ENCODE peak calls at places on chromosomes 4 and X, in four cellular contexts. V is coronary artery, Q is foreskin fibroblast, T is endodermal cell. H is an unnamed sample.

GRCh38 chr4:78534286-78534955 is 17.1 kb upstream of the ANXA3 start:
- DNase-seq in V (no peak), Q (peak), T (no peak), H (peak)

GRCh38 chr4:34108456-34108855 is 2135.9 kb downstream of the ARAP2 start:
- DNase-seq in V (no peak), Q (peak), T (no peak), H (peak)

GRCh38 chr4:176680668-176681067 is 112.1 kb downstream of the VEGFC start:
- DNase-seq in V (no peak), Q (no peak), T (no peak), H (peak)

GRCh38 chrX:108473979-108474378 is 34.3 kb downstream of the COL4A5 start:
- DNase-seq in V (no peak), Q (no peak), T (no peak), H (no peak)

GRCh38 chr4:5959221-5959982 is 58.8 kb downstream of the C4orf50 start:
- DNase-seq in V (peak), Q (no peak), T (peak), H (no peak)

GRCh38 chr4:1695913-1696312 is 11.8 kb upstream of the FAM53A start:
- DNase-seq in V (no peak), Q (no peak), T (no peak), H (no peak)

GRCh38 chr4:130478406-130478805 is 1382.5 kb downstream of the C4orf33 start:
- DNase-seq in V (no peak), Q (peak), T (peak), H (peak)

GRCh38 chr4:67103001-67103737 is 442.1 kb downstream of the CENPC start:
- DNase-seq in V (no peak), Q (no peak), T (no peak), H (no peak)

GRCh38 chrX:72045141-72045540 is 86.6 kb downstream of the RTL5 start:
- DNase-seq in V (peak), Q (no peak), T (peak), H (no peak)

GRCh38 chr4:23333946-23334878 is 555.6 kb downstream of the PPARGC1A start:
- DNase-seq in V (no peak), Q (peak), T (peak), H (peak)

GRCh38 chr4:2948895-2949781 is 14.1 kb downstream of the NOP14 start:
- DNase-seq in V (peak), Q (no peak), T (peak), H (no peak)

GRCh38 chrX:119573840-119574393 is 446 bp upstream of the UBE2A start:
- DNase-seq in V (peak), Q (peak), T (peak), H (no peak)

GRCh38 chr4:187312299-187312698 is 588.6 kb upstream of the FAT1 start:
- DNase-seq in V (no peak), Q (no peak), T (no peak), H (no peak)

GRCh38 chrX:31547816-31548215 is 476.0 kb upstream of the FTHL17 start:
- DNase-seq in V (no peak), Q (no peak), T (no peak), H (peak)

GRCh38 chr4:20194079-20195013 is 57.4 kb upstream of the SLIT2 start:
- DNase-seq in V (no peak), Q (peak), T (no peak), H (peak)

GRCh38 chr4:54232151-54232688 is 3.1 kb downstream of the PDGFRA start:
- DNase-seq in V (no peak), Q (peak), T (no peak), H (peak)

GRCh38 chr4:156144961-156145360 is 191.3 kb upstream of the CTSO start:
- DNase-seq in V (no peak), Q (no peak), T (no peak), H (no peak)

GRCh38 chrX:41603591-41603990 is 85.2 kb upstream of the GPR34 start:
- DNase-seq in V (no peak), Q (no peak), T (no peak), H (no peak)

GRCh38 chr4:108172231-108172779 is 3.6 kb upstream of the LEF1 start:
- DNase-seq in V (no peak), Q (peak), T (no peak), H (peak)

GRCh38 chr4:48722509-48723446 is 57.3 kb downstream of the FRYL start:
- DNase-seq in V (no peak), Q (no peak), T (no peak), H (no peak)

GRCh38 chr4:148196168-148196567 is 246.0 kb downstream of the NR3C2 start:
- DNase-seq in V (no peak), Q (peak), T (no peak), H (peak)

GRCh38 chrX:63686878-63687714 is 97.9 kb downstream of the ARHGEF9 start:
- DNase-seq in V (no peak), Q (peak), T (peak), H (peak)

GRCh38 chrX:10579753-10580060 is 40.7 kb downstream of the MID1 start:
- DNase-seq in V (no peak), Q (peak), T (no peak), H (peak)

GRCh38 chr4:73752424-73752823 is 12.1 kb downstream of the CXCL8 start:
- DNase-seq in V (no peak), Q (no peak), T (no peak), H (no peak)

GRCh38 chr4:38075370-38076152 is 115.4 kb downstream of the PTTG2 start:
- DNase-seq in V (no peak), Q (peak), T (no peak), H (peak)

GRCh38 chr4:6466756-6467381 is 5.5 kb downstream of the PPP2R2C start:
- DNase-seq in V (no peak), Q (no peak), T (peak), H (no peak)

GRCh38 chrX:24025741-24026402 is 1.1 kb downstream of the KLHL15 start:
- DNase-seq in V (no peak), Q (peak), T (no peak), H (peak)

DNA sequence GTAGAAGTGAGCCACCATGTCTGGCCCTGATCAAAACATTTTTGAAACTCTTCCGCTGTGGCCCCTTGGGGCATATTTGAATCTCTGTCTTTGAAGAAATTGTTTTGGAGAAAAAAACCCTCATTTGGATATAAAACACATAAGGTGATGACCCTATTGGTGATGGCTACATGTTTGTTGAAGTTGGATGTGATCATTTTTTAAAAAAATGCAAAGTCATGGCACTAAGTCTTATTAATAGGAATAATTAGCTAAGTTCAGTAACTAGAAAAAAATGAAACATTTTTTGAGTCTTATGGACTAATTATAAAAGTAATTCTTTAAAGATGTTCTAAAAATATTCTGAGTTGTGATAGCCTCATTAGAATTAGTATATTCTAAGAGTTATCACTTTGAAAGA is 17.9 kb upstream of the BBS7 start:
- DNase-seq in V (no peak), Q (no peak), T (no peak), H (no peak)
- TF ChIP-seq CTCF in V (no peak), Q (no peak), T (no peak), H (no peak)

GRCh38 chr4:169286562-169287301 is 16.0 kb upstream of the SH3RF1 start:
- DNase-seq in V (no peak), Q (peak), T (peak), H (peak)
- TF ChIP-seq CTCF in V (no peak), Q (peak), T (peak), H (no peak)

DNA sequence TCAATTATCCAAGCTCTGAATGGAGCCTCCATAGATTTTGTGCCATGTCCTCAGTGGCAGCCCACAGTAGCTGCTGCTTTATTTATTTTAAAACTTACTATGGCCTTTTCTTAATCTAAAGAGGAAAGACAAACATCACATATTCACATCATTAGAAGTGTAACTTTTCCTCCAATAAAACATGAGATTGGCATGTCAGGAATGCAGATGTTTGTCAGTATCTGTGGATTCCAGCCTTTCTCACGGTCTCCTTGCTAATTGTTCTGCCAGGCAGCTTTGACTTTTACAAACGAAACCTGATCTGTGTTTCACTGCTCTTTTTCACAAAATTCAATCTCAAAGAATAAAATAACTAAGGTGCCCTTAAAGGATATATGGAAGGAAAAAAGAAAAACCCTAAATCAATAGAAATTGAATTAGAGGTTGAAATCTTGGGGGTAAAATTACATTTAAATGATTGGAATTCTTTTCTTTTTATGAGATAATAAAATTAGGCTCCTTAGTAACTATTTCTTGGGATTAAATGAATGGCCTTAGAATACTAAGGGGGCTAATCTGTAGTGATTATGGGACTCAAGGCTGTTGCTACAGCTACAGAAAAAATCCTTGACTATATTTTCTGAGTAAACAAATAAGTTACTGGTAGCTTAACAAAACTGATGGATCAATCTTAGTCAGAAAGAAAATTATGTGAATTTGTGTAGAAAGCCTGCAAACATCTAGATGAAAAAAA is 151.3 kb downstream of the RTL9 start:
- DNase-seq in V (no peak), Q (peak), T (peak), H (peak)
- TF ChIP-seq CTCF in V (no peak), Q (no peak), T (no peak), H (no peak)

DNA sequence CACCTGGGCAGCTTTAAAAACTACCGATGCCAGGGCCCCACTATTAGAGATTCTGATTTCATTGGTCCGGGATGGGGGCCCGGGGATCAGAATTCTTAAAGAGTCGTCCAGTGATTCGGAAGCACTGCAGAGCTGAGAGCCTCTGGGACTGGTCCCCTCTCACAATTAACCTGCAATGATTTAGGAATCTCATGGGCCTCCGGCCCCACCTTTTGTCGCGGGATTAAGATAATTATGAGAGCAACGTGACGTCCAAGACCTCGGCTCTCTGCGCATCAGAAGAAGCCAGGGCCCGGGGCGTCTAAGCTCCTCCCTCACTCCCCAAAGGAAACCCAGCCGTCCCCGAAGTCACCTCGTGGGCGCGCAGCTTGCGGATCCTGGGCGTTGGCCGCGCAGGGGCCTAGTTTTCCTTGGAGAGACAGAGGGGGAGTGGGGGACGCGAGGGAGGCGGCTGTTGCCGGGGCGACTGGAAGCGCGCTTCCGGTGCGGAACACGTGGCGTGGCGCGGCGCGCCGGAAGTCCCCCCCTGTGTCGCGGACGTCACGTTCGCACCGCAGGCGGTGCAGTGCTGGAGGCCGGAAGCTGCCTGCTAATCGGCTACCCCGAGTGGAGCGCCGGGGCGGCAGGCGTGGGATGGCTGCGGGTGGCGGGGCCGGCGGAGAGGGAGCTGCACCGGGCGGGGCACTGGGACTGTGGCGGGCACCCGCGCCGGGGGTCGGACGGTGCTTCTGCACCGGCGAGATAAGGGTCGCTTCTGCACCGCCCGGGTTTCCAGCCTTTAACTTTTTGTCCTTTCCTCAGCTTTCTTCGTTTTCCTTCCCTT is at the start of gene GEMIN8:
- DNase-seq in V (peak), Q (peak), T (peak), H (peak)
- TF ChIP-seq CTCF in V (no peak), Q (no peak), T (no peak), H (no peak)

H was measured in fibroblast of lung.